ENCODE peak calls at places on chromosomes 3 and 15, in nine cellular contexts. O is CD8-positive, alpha-beta memory T cell; J is astrocyte of the spinal cord; K is AML-193; G is sciatic nerve; M is GM04503; N is fibroblast of the aortic adventitia; F is occipital lobe; L is naive B cell. A is an unnamed sample.

GRCh38 chr3:115279939-115280338 is 132.9 kb upstream of the ZBTB20 start:
- DNase-seq in O (no peak), J (no peak), K (no peak), G (no peak), M (peak), N (peak), F (no peak), L (no peak), A (no peak)

GRCh38 chr3:189995129-189995528 is 125.6 kb downstream of the P3H2 start:
- DNase-seq in O (no peak), J (peak), K (no peak), G (no peak), M (no peak), N (no peak), F (no peak), L (no peak), A (no peak)

GRCh38 chr3:12471228-12471627 is 13.1 kb upstream of the TSEN2 start:
- DNase-seq in O (no peak), J (no peak), K (no peak), G (no peak), M (no peak), N (no peak), F (no peak), L (no peak), A (peak)

GRCh38 chr3:140276698-140277097 is 341.7 kb downstream of the CLSTN2 start:
- DNase-seq in O (no peak), J (peak), K (peak), G (no peak), M (no peak), N (peak), F (no peak), L (no peak), A (no peak)

GRCh38 chr3:98826126-98826525 is 63.0 kb downstream of the ST3GAL6 start:
- DNase-seq in O (no peak), J (no peak), K (no peak), G (no peak), M (no peak), N (no peak), F (no peak), L (no peak), A (no peak)

GRCh38 chr15:75048394-75048793 is 25.0 kb downstream of the PPCDC start:
- DNase-seq in O (no peak), J (no peak), K (no peak), G (no peak), M (no peak), N (no peak), F (no peak), L (no peak), A (no peak)

GRCh38 chr15:38895326-38896282 is 331.0 kb upstream of the RASGRP1 start:
- DNase-seq in O (no peak), J (peak), K (no peak), G (no peak), M (peak), N (peak), F (no peak), L (no peak), A (no peak)

GRCh38 chr3:122443090-122443489 is 27.2 kb upstream of the WDR5B start:
- DNase-seq in O (no peak), J (no peak), K (no peak), G (no peak), M (no peak), N (no peak), F (no peak), L (no peak), A (no peak)

GRCh38 chr15:61034793-61035710 is 194.1 kb downstream of the RORA start:
- DNase-seq in O (no peak), J (peak), K (no peak), G (no peak), M (peak), N (peak), F (no peak), L (no peak), A (no peak)

GRCh38 chr15:48842501-48842900 is 31.6 kb upstream of the CEP152 start:
- DNase-seq in O (no peak), J (no peak), K (no peak), G (no peak), M (no peak), N (no peak), F (no peak), L (no peak), A (no peak)

GRCh38 chr3:58049143-58049785 is 41.0 kb downstream of the FLNB start:
- DNase-seq in O (no peak), J (peak), K (no peak), G (no peak), M (no peak), N (peak), F (no peak), L (no peak), A (no peak)

GRCh38 chr15:34851751-34852150 is 56.4 kb upstream of the ACTC1 start:
- DNase-seq in O (no peak), J (no peak), K (no peak), G (no peak), M (no peak), N (no peak), F (no peak), L (peak), A (no peak)

GRCh38 chr3:31185004-31185357 is 290.5 kb upstream of the GADL1 start:
- DNase-seq in O (no peak), J (peak), K (no peak), G (no peak), M (no peak), N (peak), F (no peak), L (no peak), A (no peak)

GRCh38 chr15:28914483-28915023 is 28.8 kb downstream of the APBA2 start:
- DNase-seq in O (no peak), J (no peak), K (no peak), G (peak), M (no peak), N (no peak), F (no peak), L (no peak), A (no peak)

GRCh38 chr3:156816091-156816793 is 9.9 kb upstream of the LEKR1 start:
- DNase-seq in O (peak), J (peak), K (no peak), G (no peak), M (no peak), N (peak), F (no peak), L (peak), A (no peak)

GRCh38 chr3:172982731-172983364 is 158.2 kb downstream of the SPATA16 start:
- DNase-seq in O (no peak), J (peak), K (no peak), G (no peak), M (no peak), N (peak), F (no peak), L (no peak), A (no peak)

GRCh38 chr3:186931487-186932280 is 1.4 kb downstream of the ST6GAL1 start:
- DNase-seq in O (peak), J (peak), K (peak), G (peak), M (no peak), N (peak), F (no peak), L (peak), A (no peak)

GRCh38 chr3:175001091-175001490 is 142.0 kb downstream of the NAALADL2 start:
- DNase-seq in O (no peak), J (no peak), K (no peak), G (no peak), M (no peak), N (no peak), F (no peak), L (no peak), A (no peak)

GRCh38 chr3:101928890-101929289 is 79.6 kb downstream of the NFKBIZ start:
- DNase-seq in O (no peak), J (peak), K (no peak), G (no peak), M (peak), N (peak), F (no peak), L (no peak), A (no peak)

GRCh38 chr3:157159762-157160651 is at the start of gene CCNL1:
- DNase-seq in O (peak), J (peak), K (peak), G (peak), M (peak), N (peak), F (peak), L (peak), A (peak)

GRCh38 chr3:161915283-161915682 is 418.7 kb downstream of the OTOL1 start:
- DNase-seq in O (no peak), J (no peak), K (no peak), G (no peak), M (no peak), N (no peak), F (no peak), L (no peak), A (no peak)

GRCh38 chr3:169243122-169243521 is 420.4 kb downstream of the MECOM start:
- DNase-seq in O (no peak), J (peak), K (no peak), G (no peak), M (no peak), N (peak), F (no peak), L (no peak), A (no peak)

GRCh38 chr3:186368717-186369116 is 6.7 kb upstream of the DGKG start:
- DNase-seq in O (no peak), J (no peak), K (no peak), G (no peak), M (no peak), N (no peak), F (no peak), L (no peak), A (no peak)

GRCh38 chr15:65414841-65415621 is 7.7 kb downstream of the IGDCC4 start:
- DNase-seq in O (no peak), J (peak), K (no peak), G (no peak), M (no peak), N (peak), F (no peak), L (no peak), A (no peak)

GRCh38 chr15:48389701-48390143 is 58.5 kb downstream of the DUT start:
- DNase-seq in O (no peak), J (peak), K (no peak), G (no peak), M (peak), N (peak), F (no peak), L (no peak), A (no peak)

GRCh38 chr3:73571238-73571741 is 53.5 kb downstream of the PDZRN3 start:
- DNase-seq in O (no peak), J (no peak), K (no peak), G (no peak), M (no peak), N (no peak), F (no peak), L (no peak), A (no peak)

GRCh38 chr3:111667621-111668239 is 72.6 kb upstream of the ZBED2 start:
- DNase-seq in O (peak), J (peak), K (peak), G (no peak), M (no peak), N (peak), F (no peak), L (peak), A (no peak)

GRCh38 chr3:48607519-48607918 is 1.9 kb downstream of the UQCRC1 start:
- DNase-seq in O (no peak), J (no peak), K (no peak), G (no peak), M (no peak), N (no peak), F (no peak), L (no peak), A (no peak)

GRCh38 chr15:80174017-80174746 is 21.4 kb downstream of the FAH start:
- DNase-seq in O (no peak), J (peak), K (no peak), G (no peak), M (peak), N (peak), F (no peak), L (no peak), A (no peak)

GRCh38 chr3:159346504-159346903 is 544.6 kb downstream of the MFSD1 start:
- DNase-seq in O (no peak), J (no peak), K (no peak), G (no peak), M (no peak), N (no peak), F (no peak), L (no peak), A (no peak)

GRCh38 chr3:105866656-105867653 is 1.9 kb downstream of the CBLB start:
- DNase-seq in O (peak), J (peak), K (peak), G (no peak), M (no peak), N (peak), F (no peak), L (no peak), A (no peak)

GRCh38 chr3:157393076-157393475 is 43.6 kb upstream of the PTX3 start:
- DNase-seq in O (no peak), J (no peak), K (no peak), G (no peak), M (no peak), N (peak), F (no peak), L (no peak), A (no peak)

GRCh38 chr3:38985581-38985980 is 66.2 kb downstream of the SCN11A start:
- DNase-seq in O (no peak), J (peak), K (no peak), G (no peak), M (peak), N (peak), F (no peak), L (no peak), A (no peak)

GRCh38 chr15:47427463-47427862 is 289.8 kb upstream of the SEMA6D start:
- DNase-seq in O (no peak), J (no peak), K (no peak), G (no peak), M (no peak), N (peak), F (no peak), L (no peak), A (no peak)

GRCh38 chr15:85988741-85989140 is 90.9 kb upstream of the AGBL1 start:
- DNase-seq in O (no peak), J (no peak), K (no peak), G (no peak), M (no peak), N (no peak), F (no peak), L (no peak), A (no peak)

GRCh38 chr3:20136231-20136630 is 49.8 kb downstream of the SGO1 start:
- DNase-seq in O (no peak), J (peak), K (no peak), G (no peak), M (no peak), N (peak), F (no peak), L (no peak), A (no peak)

GRCh38 chr3:185332026-185332735 is 30.8 kb upstream of the MAP3K13 start:
- DNase-seq in O (no peak), J (peak), K (peak), G (no peak), M (no peak), N (peak), F (no peak), L (peak), A (no peak)

GRCh38 chr3:64594129-64594528 is 93.7 kb downstream of the ADAMTS9 start:
- DNase-seq in O (no peak), J (no peak), K (no peak), G (peak), M (no peak), N (no peak), F (no peak), L (no peak), A (no peak)